ENCODE peak calls at places on chromosomes 5 and 9, in six cellular contexts. K is progenitor cell of endocrine pancreas, D is SK-N-SH, L is choroid plexus epithelial cell, F is neural progenitor cell, Q is fibroblast of villous mesenchyme. Y is an unnamed sample.

GRCh38 chr9:80496901-80497565 is 925.3 kb downstream of the TLE4 start:
- DNase-seq in K (no peak), D (no peak), L (no peak), F (no peak), Q (no peak), Y (no peak)

GRCh38 chr9:132424857-132425702 is 15.1 kb downstream of the CFAP77 start:
- DNase-seq in K (no peak), D (peak), L (no peak), F (peak), Q (no peak), Y (no peak)

GRCh38 chr9:72599874-72600534 is 78.6 kb downstream of the TMC1 start:
- DNase-seq in K (no peak), D (no peak), L (no peak), F (no peak), Q (no peak), Y (no peak)

GRCh38 chr5:43073597-43074546 is 33.8 kb upstream of the ANXA2R start:
- DNase-seq in K (no peak), D (peak), L (peak), F (peak), Q (peak), Y (no peak)

GRCh38 chr5:67976812-67977455 is 238.6 kb upstream of the PIK3R1 start:
- DNase-seq in K (no peak), D (no peak), L (no peak), F (no peak), Q (no peak), Y (no peak)

GRCh38 chr9:3794005-3794404 is 268.2 kb upstream of the RFX3 start:
- DNase-seq in K (no peak), D (no peak), L (peak), F (peak), Q (peak), Y (no peak)

GRCh38 chr5:84430863-84431663 is 46.4 kb upstream of the EDIL3 start:
- DNase-seq in K (no peak), D (no peak), L (peak), F (no peak), Q (no peak), Y (no peak)

GRCh38 chr5:33184367-33184766 is 256.4 kb upstream of the TARS1 start:
- DNase-seq in K (no peak), D (no peak), L (no peak), F (no peak), Q (no peak), Y (no peak)

GRCh38 chr5:669111-669841 is 23.9 kb downstream of the TPPP start:
- DNase-seq in K (no peak), D (peak), L (peak), F (peak), Q (peak), Y (no peak)

GRCh38 chr9:86960938-86961337 is 13.6 kb upstream of the GAS1 start:
- DNase-seq in K (no peak), D (no peak), L (no peak), F (no peak), Q (no peak), Y (no peak)

GRCh38 chr5:159096555-159097460 is 2.9 kb downstream of the EBF1 start:
- DNase-seq in K (no peak), D (no peak), L (no peak), F (peak), Q (no peak), Y (no peak)
- TF ChIP-seq CTCF in K (no peak), D (no peak), L (no peak), F (no peak), Q (no peak), Y (no peak)

GRCh38 chr5:140595538-140595937 is 30.9 kb downstream of the SLC35A4 start:
- DNase-seq in K (no peak), D (no peak), L (no peak), F (no peak), Q (no peak), Y (no peak)
- TF ChIP-seq CTCF in K (no peak), D (no peak), L (no peak), F (no peak), Q (no peak), Y (no peak)

DNA sequence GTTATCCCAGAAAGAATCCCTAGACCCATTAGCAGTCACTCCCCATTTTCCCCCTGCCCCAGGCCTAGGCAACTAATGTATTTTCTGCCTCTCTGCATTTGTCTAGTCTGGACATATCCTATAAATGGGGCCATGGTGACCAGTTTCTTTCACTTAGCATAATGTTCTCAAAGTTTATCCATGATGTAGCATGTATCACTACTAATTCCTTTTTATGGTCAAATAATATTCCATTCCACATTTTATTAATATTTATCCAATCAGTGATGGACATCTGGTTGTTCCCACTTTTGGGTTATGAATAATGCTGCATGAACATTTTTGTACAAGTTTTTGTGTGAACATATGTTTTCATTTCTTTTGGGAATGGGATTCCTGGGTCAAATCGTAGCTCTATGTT is 1.5 kb downstream of the FCHO2 start:
- DNase-seq in K (no peak), D (no peak), L (no peak), F (no peak), Q (no peak), Y (no peak)
- TF ChIP-seq CTCF in K (no peak), D (no peak), L (no peak), F (no peak), Q (no peak), Y (no peak)

DNA sequence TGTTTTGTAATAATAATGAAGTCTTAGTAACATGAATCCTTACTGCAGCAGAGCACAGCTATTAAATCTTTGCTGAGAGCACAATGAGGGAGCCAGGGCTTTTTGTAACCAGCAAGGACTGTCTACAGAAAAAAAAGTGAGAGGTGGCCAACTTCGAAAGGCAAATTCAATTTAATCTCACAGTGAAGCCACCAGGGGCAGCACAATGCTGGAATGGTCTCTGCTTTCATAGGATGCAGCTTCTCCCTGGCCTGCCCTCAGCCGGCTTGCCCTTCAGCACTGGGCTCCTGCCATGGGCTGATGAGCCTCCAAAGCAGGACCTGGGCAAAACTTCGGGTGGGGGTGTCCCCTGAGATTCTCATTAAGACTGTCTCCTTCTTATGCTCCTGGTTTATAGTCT is 134.3 kb downstream of the GNAQ start:
- DNase-seq in K (no peak), D (peak), L (peak), F (peak), Q (no peak), Y (no peak)
- TF ChIP-seq CTCF in K (peak), D (peak), L (peak), F (peak), Q (peak), Y (no peak)

DNA sequence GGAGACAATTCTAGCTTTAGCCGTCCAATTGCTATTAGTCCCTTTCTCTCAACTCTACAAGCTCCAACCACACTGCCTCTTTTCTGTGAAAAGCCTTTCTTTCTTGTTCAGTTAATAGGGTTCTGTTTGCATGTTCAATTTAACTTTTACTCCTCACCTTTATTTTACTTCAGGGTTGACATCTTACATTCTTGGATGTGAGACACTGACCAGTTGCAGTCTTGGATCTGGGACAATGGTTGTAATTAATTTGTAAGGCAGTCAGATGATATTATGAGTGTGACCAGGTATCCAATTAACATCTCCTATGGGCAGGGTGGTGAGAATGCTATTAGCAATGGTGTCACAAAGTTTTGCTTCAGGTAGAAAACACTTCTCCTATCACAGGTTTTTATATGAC is 774.5 kb downstream of the TLR4 start:
- DNase-seq in K (no peak), D (no peak), L (no peak), F (no peak), Q (no peak), Y (no peak)
- TF ChIP-seq CTCF in K (no peak), D (no peak), L (no peak), F (no peak), Q (no peak), Y (no peak)

GRCh38 chr5:122156724-122157325 is 27.5 kb downstream of the ZNF474 start:
- DNase-seq in K (no peak), D (peak), L (peak), F (peak), Q (peak), Y (no peak)
- TF ChIP-seq CTCF in K (peak), D (peak), L (peak), F (peak), Q (peak), Y (no peak)

DNA sequence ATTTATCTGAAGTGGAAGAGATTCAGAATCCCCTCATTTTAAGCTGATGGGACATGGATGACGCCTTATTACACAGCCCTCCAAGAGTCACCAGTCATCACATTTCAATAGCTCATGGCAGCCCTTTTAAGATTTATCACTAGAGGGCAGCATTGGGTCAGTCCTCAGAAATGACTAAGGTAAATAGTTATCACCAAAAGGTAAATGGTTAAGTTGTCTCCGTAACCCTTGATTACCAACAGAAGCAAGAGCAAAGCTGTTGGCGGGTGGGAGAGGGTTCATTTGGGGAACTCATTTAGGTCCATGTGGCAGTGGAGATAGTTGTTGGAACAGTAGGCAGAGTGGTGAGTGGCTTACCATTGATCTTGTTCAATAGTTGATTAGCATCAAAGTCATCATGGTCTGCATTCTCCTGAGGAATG is 12.0 kb upstream of the C9 start:
- DNase-seq in K (no peak), D (peak), L (peak), F (peak), Q (peak), Y (no peak)
- TF ChIP-seq CTCF in K (peak), D (peak), L (peak), F (peak), Q (peak), Y (no peak)

DNA sequence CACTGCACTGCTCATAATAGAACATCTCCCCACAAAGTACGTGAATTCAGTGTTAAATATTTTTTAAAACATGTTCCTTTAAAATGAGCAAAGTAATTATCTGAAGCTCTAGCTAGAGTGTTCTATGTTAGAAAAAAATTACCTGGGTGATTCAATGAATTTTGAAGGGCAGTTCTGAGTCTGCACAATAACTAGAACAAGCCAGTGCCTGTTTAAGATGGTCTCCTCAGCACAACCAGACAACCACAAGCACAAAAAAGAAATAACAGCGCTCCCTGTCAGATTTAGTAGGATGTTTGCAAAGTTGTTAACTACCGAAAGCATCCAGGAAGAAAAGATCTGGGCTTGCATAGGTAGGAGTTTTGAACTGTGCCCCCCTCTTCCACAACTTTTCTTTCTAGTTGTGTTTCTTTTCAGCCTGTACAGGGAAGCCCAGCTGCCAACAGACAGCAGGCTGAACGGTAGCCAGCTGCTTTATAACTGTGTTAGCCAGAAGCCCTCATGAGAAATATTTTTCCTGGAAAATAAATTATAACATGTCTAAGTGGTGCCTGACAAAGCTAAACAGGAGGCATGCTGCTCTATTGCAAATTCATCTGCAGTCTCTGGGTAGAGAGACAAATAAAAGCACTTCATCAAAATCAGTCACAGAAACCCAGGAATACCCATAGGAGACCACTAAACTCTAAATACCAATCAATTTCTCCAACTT is 1027.0 kb downstream of the MAT2B start:
- DNase-seq in K (no peak), D (peak), L (no peak), F (no peak), Q (no peak), Y (no peak)
- TF ChIP-seq CTCF in K (no peak), D (no peak), L (no peak), F (no peak), Q (no peak), Y (no peak)

DNA sequence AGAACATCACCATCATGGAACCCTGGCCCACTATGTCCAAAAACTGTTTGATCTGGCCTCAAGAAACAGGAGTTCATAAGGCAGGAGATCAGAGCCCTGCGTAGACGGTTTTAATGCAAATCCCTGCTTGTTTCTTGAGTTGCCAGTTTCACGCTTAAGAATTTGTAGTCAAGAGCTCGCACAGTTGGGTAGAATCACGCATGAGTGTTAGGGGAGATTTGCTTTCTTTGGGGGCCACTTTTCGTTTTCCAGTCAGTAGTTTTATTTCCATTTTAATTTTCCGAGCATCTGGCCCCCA is 6.7 kb upstream of the C5orf58 start:
- DNase-seq in K (no peak), D (no peak), L (no peak), F (no peak), Q (no peak), Y (no peak)
- TF ChIP-seq CTCF in K (no peak), D (no peak), L (no peak), F (no peak), Q (no peak), Y (no peak)

DNA sequence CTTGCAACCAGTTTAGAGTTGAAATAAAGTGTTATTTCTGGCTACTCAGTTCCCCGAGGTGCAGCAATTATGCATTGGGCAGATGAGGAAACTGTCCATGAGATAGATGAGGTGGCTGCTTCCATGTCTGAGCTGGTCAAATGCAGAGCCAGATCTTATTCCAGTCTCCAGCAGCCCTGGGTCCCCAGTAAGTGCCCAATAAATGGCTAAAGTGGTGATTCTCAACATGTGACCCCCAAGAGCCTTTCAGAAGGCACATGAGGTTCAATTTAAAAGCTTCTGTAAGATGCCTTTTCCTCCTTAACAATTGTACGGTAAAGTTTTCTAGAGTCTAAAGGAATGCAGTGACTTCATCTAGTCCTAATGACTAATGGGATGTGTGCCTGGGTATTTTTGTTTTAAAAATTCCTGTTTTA is 17.5 kb downstream of the ATOX1 start:
- DNase-seq in K (no peak), D (no peak), L (peak), F (no peak), Q (peak), Y (no peak)
- TF ChIP-seq CTCF in K (no peak), D (no peak), L (no peak), F (no peak), Q (no peak), Y (no peak)

Y was measured in omental fat pad.